ENCODE peak calls at places on chromosomes 6 and 20, in four cellular contexts. W is glutamatergic neuron, I is ELR, R is colonic mucosa. N is an unnamed sample.

GRCh38 chr20:36833275-36834020 is 42.5 kb upstream of the TLDC2 start:
- DNase-seq in R (no peak), W (no peak), I (no peak), N (no peak)

GRCh38 chr6:150967910-150968309 is 102.4 kb downstream of the MTHFD1L start:
- DNase-seq in R (no peak), W (no peak), I (no peak), N (no peak)

GRCh38 chr6:95517004-95517403 is 60.3 kb upstream of the MANEA start:
- DNase-seq in I (no peak), R (no peak), W (no peak), N (no peak)

GRCh38 chr6:166365806-166366205 is 16.9 kb downstream of the MPC1 start:
- DNase-seq in I (no peak), W (no peak), R (no peak), N (no peak)

GRCh38 chr20:3763691-3764601 is 3.6 kb downstream of the ADISSP start:
- DNase-seq in W (no peak), I (no peak), R (no peak), N (no peak)

GRCh38 chr6:167469655-167470054 is 144.8 kb downstream of the TTLL2 start:
- DNase-seq in W (no peak), R (no peak), I (no peak), N (no peak)

GRCh38 chr6:118678866-118679265 is 27.5 kb upstream of the CEP85L start:
- DNase-seq in W (no peak), R (no peak), I (peak), N (no peak)

GRCh38 chr20:59145926-59146800 is 17.5 kb upstream of the ZNF831 start:
- DNase-seq in R (no peak), W (no peak), I (no peak), N (no peak)

GRCh38 chr6:111087106-111087835 is at the start of gene SLC16A10:
- DNase-seq in I (peak), R (peak), W (peak), N (peak)

GRCh38 chr20:48339147-48339985 is 488.4 kb downstream of the PREX1 start:
- DNase-seq in R (no peak), W (no peak), I (peak), N (no peak)

GRCh38 chr6:75377386-75377785 is 92.8 kb upstream of the TMEM30A start:
- DNase-seq in W (no peak), I (no peak), R (no peak), N (no peak)

GRCh38 chr6:156919819-156920379 is 142.7 kb downstream of the ARID1B start:
- DNase-seq in R (no peak), W (no peak), I (no peak), N (no peak)

GRCh38 chr6:25889877-25890853 is 16.1 kb upstream of the SLC17A3 start:
- DNase-seq in R (peak), W (peak), I (peak), N (no peak)

GRCh38 chr6:18632670-18633410 is 245.7 kb downstream of the RNF144B start:
- DNase-seq in R (no peak), W (no peak), I (peak), N (no peak)

GRCh38 chr20:44717986-44718385 is 2.8 kb downstream of the CCN5 start:
- DNase-seq in I (peak), R (no peak), W (peak), N (no peak)

GRCh38 chr6:22878706-22879105 is 309.3 kb downstream of the HDGFL1 start:
- DNase-seq in W (no peak), R (no peak), I (no peak), N (no peak)